ENCODE peak calls at places on chromosomes 3 and 15, in seven cellular contexts. J is tibial nerve, Z is GM06990, I is B cell, Q is AG04450, V is mesothelial cell of epicardium, R is IMR-90. G is an unnamed sample.

GRCh38 chr3:151439652-151440125 is 21.2 kb downstream of the IGSF10 start:
- DNase-seq in R (peak; percentile 78), J (no peak), V (no peak), I (peak; percentile 27), Q (peak; percentile 48), Z (no peak), G (peak; percentile 41)

GRCh38 chr3:113668015-113668414 is 28.4 kb downstream of the USF3 start:
- DNase-seq in R (peak; percentile 74), Q (peak; percentile 63), V (no peak), Z (no peak), J (no peak), I (no peak), G (no peak)

GRCh38 chr15:70262591-70263274 is 165.0 kb upstream of the TLE3 start:
- DNase-seq in I (no peak), Q (no peak), Z (no peak), V (no peak), J (no peak), R (no peak), G (no peak)

GRCh38 chr3:31981206-31982181 is at the start of the genes OSBPL10 and ZNF860:
- DNase-seq in R (peak; percentile 92), V (peak; percentile 55), I (peak; percentile 66), Q (peak; percentile 81), J (peak; percentile 76), Z (peak; percentile 35), G (peak; percentile 17)

GRCh38 chr3:18827664-18828063 is 320.6 kb upstream of the KCNH8 start:
- DNase-seq in Q (no peak), I (no peak), R (no peak), J (no peak), V (no peak), Z (no peak), G (no peak)

GRCh38 chr3:134753999-134754742 is 40.9 kb upstream of the EPHB1 start:
- DNase-seq in V (no peak), I (no peak), R (no peak), Z (no peak), J (no peak), Q (no peak), G (no peak)

GRCh38 chr15:32919749-32920414 is 202.1 kb downstream of the GREM1 start:
- DNase-seq in Z (no peak), J (no peak), R (peak; percentile 99), I (no peak), Q (peak; percentile 94), V (no peak), G (no peak)

GRCh38 chr3:132134611-132135010 is 99.8 kb upstream of the CPNE4 start:
- DNase-seq in R (peak; percentile 95), I (no peak), V (no peak), J (no peak), Z (no peak), Q (peak; percentile 71), G (no peak)

GRCh38 chr3:160134454-160134853 is 90.8 kb upstream of the C3orf80 start:
- DNase-seq in R (no peak), I (no peak), Z (no peak), J (no peak), Q (no peak), V (no peak), G (no peak)
- TF ChIP-seq CTCF in R (no peak), I (no peak), Z (no peak), J (no peak), Q (no peak), V (no peak), G (no peak)

GRCh38 chr3:15819043-15819442 is 21.3 kb upstream of the ANKRD28 start:
- DNase-seq in V (no peak), I (no peak), Q (no peak), J (no peak), R (no peak), Z (no peak), G (no peak)
- TF ChIP-seq CTCF in V (no peak), I (no peak), Q (no peak), J (no peak), R (no peak), Z (no peak), G (no peak)

GRCh38 chr3:190018460-190018859 is 102.2 kb downstream of the P3H2 start:
- DNase-seq in Z (no peak), I (no peak), V (no peak), R (no peak), Q (no peak), J (no peak), G (no peak)

GRCh38 chr3:190019020-190019419 is 101.7 kb downstream of the P3H2 start:
- DNase-seq in J (no peak), Z (no peak), R (no peak), V (no peak), Q (no peak), I (no peak), G (no peak)

GRCh38 chr3:190016966-190017365 is 103.7 kb downstream of the P3H2 start:
- DNase-seq in I (no peak), J (no peak), V (no peak), Z (no peak), R (no peak), Q (no peak), G (no peak)

GRCh38 chr3:190017575-190018288 is 103.0 kb downstream of the P3H2 start:
- DNase-seq in J (no peak), Z (peak; percentile 73), I (no peak), R (peak; percentile 84), Q (peak; percentile 57), V (no peak), G (no peak)

GRCh38 chr3:190019840-190020239 is 100.9 kb downstream of the P3H2 start:
- DNase-seq in R (no peak), Q (no peak), J (no peak), V (no peak), I (no peak), Z (no peak), G (no peak)
- TF ChIP-seq CTCF in R (no peak), Q (no peak), J (no peak), V (no peak), I (no peak), Z (no peak), G (no peak)

GRCh38 chr3:11989383-11990050 is 14.7 kb upstream of the SYN2 start:
- DNase-seq in J (no peak), Z (no peak), Q (no peak), R (no peak), I (no peak), V (no peak), G (no peak)
- TF ChIP-seq CTCF in J (no peak), Z (no peak), Q (no peak), R (no peak), I (no peak), V (no peak), G (no peak)

DNA sequence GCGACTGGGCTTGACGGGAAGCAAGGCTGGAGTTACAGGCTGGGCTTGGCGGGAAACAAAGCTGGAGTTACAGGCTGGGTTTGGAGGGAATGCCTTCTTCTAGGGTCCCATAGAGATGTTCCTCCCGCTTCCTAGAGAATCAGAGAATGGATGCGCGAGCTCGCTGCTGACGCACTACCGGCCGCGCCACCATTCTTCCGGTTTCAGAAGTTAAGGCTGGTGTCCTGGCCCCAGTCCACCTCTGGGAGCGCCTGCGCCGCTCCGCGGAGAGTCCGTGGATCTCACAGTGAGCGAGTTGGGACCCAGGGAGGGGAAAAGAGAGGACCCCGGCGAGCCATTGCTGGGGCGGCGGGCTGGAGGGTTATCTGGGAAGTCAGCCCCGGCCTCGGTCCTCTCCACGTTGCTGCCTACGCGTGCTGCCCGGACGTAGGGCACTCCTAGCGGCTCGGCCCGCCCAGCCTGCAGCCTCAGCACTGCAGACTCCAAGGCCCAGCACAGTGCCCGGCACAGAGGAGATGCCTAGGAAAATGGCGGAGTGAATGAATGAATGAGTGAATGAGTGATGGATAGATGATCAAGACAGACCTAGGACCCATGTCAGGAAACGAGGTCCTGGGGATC is at the start of gene ZNF502:
- DNase-seq in V (no peak), I (peak; percentile 66), R (peak; percentile 84), Z (peak; percentile 36), Q (peak; percentile 62), J (peak; percentile 63), G (peak; percentile 25)
- TF ChIP-seq CTCF in V (no peak), I (no peak), R (peak; percentile 7), Z (no peak), Q (peak; percentile 39), J (peak; percentile 40), G (no peak)

GRCh38 chr3:150090877-150091276 is 120.2 kb upstream of the PFN2 start:
- DNase-seq in I (no peak), J (no peak), R (peak; percentile 37), V (no peak), Z (no peak), Q (no peak), G (no peak)

GRCh38 chr3:150097588-150097890 is 126.8 kb upstream of the PFN2 start:
- DNase-seq in I (no peak), Z (no peak), R (peak; percentile 72), Q (no peak), J (no peak), V (no peak), G (no peak)

GRCh38 chr3:150091626-150092025 is 120.9 kb upstream of the PFN2 start:
- DNase-seq in R (no peak), Q (no peak), I (no peak), Z (no peak), J (no peak), V (no peak), G (no peak)

GRCh38 chr3:150096700-150097587 is 126.2 kb upstream of the PFN2 start:
- DNase-seq in R (no peak), V (no peak), J (no peak), Z (no peak), I (no peak), Q (no peak), G (no peak)

GRCh38 chr3:150094150-150094932 is 123.6 kb upstream of the PFN2 start:
- DNase-seq in I (no peak), R (peak; percentile 71), J (no peak), Z (no peak), Q (no peak), V (no peak), G (no peak)
- TF ChIP-seq CTCF in I (no peak), R (no peak), J (no peak), Z (no peak), Q (no peak), V (no peak), G (no peak)

GRCh38 chr3:97821810-97822775 is at the start of gene CRYBG3:
- DNase-seq in V (peak; percentile 82), I (peak; percentile 90), Q (peak; percentile 27), R (peak; percentile 75), Z (peak; percentile 89), J (peak; percentile 69), G (peak; percentile 94)
- TF ChIP-seq CTCF in V (no peak), I (no peak), Q (peak; percentile 45), R (peak; percentile 31), Z (peak; percentile 33), J (no peak), G (peak; percentile 11)

DNA sequence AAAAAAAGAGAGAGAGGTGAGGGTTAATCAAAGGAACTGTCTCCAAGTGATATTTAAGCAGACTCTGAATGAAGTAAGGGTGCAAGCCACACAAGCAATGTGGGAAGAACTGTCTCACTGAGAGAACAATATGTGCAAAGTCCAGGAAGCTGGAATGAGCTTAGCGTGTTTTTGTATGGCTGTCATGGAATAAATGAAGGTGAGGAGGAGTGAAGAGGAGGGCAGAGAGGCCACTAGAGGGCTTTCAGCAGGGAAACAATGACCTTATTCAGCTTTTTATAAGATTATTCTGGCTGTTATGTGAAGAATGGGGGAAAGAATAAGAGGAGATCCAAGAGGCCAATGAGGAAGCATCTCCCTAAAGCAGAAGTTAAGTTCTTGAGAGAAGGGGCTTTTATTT is 86.9 kb upstream of the COL8A1 start:
- DNase-seq in Z (no peak), R (no peak), Q (no peak), I (no peak), J (no peak), V (no peak), G (no peak)
- TF ChIP-seq CTCF in Z (peak; percentile 39), R (no peak), Q (peak; percentile 17), I (no peak), J (no peak), V (no peak), G (peak; percentile 19)

GRCh38 chr3:4900298-4900697 is 78.9 kb upstream of the BHLHE40 start:
- DNase-seq in I (no peak), Q (no peak), J (no peak), R (no peak), Z (no peak), V (no peak), G (no peak)
- TF ChIP-seq CTCF in I (no peak), Q (no peak), J (no peak), R (no peak), Z (no peak), V (no peak), G (no peak)

G was measured in GM10248.